ENCODE peak calls at places on chromosome X, in four cellular contexts. One of them, this sample, is unnamed.

GRCh38 chrX:2715066-2715600 is 24.0 kb downstream of the CD99 start:
- DNase-seq in NB4: no peak
- DNase-seq in testis: no peak
- DNase-seq in IMR-90: no peak
- DNase-seq in this sample: no peak

GRCh38 chrX:10725071-10725470 is 104.7 kb upstream of the MID1 start:
- DNase-seq in IMR-90: peak; percentile 4
- DNase-seq in NB4: peak; percentile 2
- DNase-seq in testis: no peak
- DNase-seq in this sample: no peak

GRCh38 chrX:48498374-48498809 is 10.4 kb upstream of the PORCN start:
- DNase-seq in testis: no peak
- DNase-seq in NB4: peak; percentile 65
- DNase-seq in IMR-90: peak; percentile 74
- DNase-seq in this sample: peak; percentile 2

GRCh38 chrX:13885591-13885990 is 68.7 kb upstream of the GPM6B start:
- DNase-seq in NB4: no peak
- DNase-seq in testis: no peak
- DNase-seq in IMR-90: no peak
- DNase-seq in this sample: no peak

GRCh38 chrX:7941390-7942042 is 14.3 kb upstream of the PNPLA4 start:
- DNase-seq in NB4: peak; percentile 18
- DNase-seq in testis: peak; percentile 16
- DNase-seq in IMR-90: peak; percentile 7
- DNase-seq in this sample: no peak

GRCh38 chrX:25600776-25601175 is 537.4 kb upstream of the MAGEB18 start:
- DNase-seq in testis: no peak
- DNase-seq in IMR-90: peak; percentile 6
- DNase-seq in NB4: no peak
- DNase-seq in this sample: no peak

GRCh38 chrX:141982296-141982695 is 78.6 kb downstream of the MAGEC1 start:
- DNase-seq in testis: no peak
- DNase-seq in NB4: no peak
- DNase-seq in IMR-90: no peak
- DNase-seq in this sample: no peak

GRCh38 chrX:106862972-106863688 is 40.0 kb downstream of the RIPPLY1 start:
- DNase-seq in IMR-90: peak; percentile 2
- DNase-seq in NB4: peak; percentile 17
- DNase-seq in testis: peak; percentile 12
- DNase-seq in this sample: peak; percentile 2

GRCh38 chrX:107324493-107325310 is 118.3 kb downstream of the DNAAF6 start:
- DNase-seq in NB4: peak; percentile 38
- DNase-seq in IMR-90: peak; percentile 4
- DNase-seq in testis: peak; percentile 50
- DNase-seq in this sample: peak; percentile 52

GRCh38 chrX:72110051-72110926 is 21.4 kb downstream of the RTL5 start:
- DNase-seq in testis: no peak
- DNase-seq in NB4: peak; percentile 92
- DNase-seq in IMR-90: no peak
- DNase-seq in this sample: no peak

GRCh38 chrX:137353404-137353803 is 212.5 kb upstream of the ZIC3 start:
- DNase-seq in NB4: no peak
- DNase-seq in testis: no peak
- DNase-seq in IMR-90: no peak
- DNase-seq in this sample: no peak

GRCh38 chrX:46645614-46646013 is 72.0 kb downstream of the CHST7 start:
- DNase-seq in testis: no peak
- DNase-seq in IMR-90: no peak
- DNase-seq in NB4: no peak
- DNase-seq in this sample: no peak

GRCh38 chrX:71439898-71440297 is 73.7 kb downstream of the TAF1 start:
- DNase-seq in IMR-90: no peak
- DNase-seq in NB4: no peak
- DNase-seq in testis: no peak
- DNase-seq in this sample: no peak

GRCh38 chrX:129958814-129959492 is 23.5 kb upstream of the BCORL1 start:
- DNase-seq in testis: no peak
- DNase-seq in NB4: no peak
- DNase-seq in IMR-90: peak; percentile 24
- DNase-seq in this sample: no peak

GRCh38 chrX:129965166-129965565 is 17.3 kb upstream of the BCORL1 start:
- DNase-seq in NB4: no peak
- DNase-seq in testis: no peak
- DNase-seq in IMR-90: no peak
- DNase-seq in this sample: no peak

GRCh38 chrX:129963729-129964128 is 18.7 kb upstream of the BCORL1 start:
- DNase-seq in NB4: no peak
- DNase-seq in testis: no peak
- DNase-seq in IMR-90: no peak
- DNase-seq in this sample: no peak

GRCh38 chrX:129959493-129959832 is 23.0 kb upstream of the BCORL1 start:
- DNase-seq in testis: no peak
- DNase-seq in NB4: no peak
- DNase-seq in IMR-90: peak; percentile 14
- DNase-seq in this sample: no peak

GRCh38 chrX:129961180-129962083 is 21.0 kb upstream of the BCORL1 start:
- DNase-seq in NB4: peak; percentile 95
- DNase-seq in testis: no peak
- DNase-seq in IMR-90: no peak
- DNase-seq in this sample: peak; percentile 69
- TF ChIP-seq POLR2A in NB4: peak; percentile 48
- TF ChIP-seq POLR2A in testis: no peak
- TF ChIP-seq POLR2A in IMR-90: no peak
- TF ChIP-seq POLR2A in this sample: peak; percentile 60

DNA sequence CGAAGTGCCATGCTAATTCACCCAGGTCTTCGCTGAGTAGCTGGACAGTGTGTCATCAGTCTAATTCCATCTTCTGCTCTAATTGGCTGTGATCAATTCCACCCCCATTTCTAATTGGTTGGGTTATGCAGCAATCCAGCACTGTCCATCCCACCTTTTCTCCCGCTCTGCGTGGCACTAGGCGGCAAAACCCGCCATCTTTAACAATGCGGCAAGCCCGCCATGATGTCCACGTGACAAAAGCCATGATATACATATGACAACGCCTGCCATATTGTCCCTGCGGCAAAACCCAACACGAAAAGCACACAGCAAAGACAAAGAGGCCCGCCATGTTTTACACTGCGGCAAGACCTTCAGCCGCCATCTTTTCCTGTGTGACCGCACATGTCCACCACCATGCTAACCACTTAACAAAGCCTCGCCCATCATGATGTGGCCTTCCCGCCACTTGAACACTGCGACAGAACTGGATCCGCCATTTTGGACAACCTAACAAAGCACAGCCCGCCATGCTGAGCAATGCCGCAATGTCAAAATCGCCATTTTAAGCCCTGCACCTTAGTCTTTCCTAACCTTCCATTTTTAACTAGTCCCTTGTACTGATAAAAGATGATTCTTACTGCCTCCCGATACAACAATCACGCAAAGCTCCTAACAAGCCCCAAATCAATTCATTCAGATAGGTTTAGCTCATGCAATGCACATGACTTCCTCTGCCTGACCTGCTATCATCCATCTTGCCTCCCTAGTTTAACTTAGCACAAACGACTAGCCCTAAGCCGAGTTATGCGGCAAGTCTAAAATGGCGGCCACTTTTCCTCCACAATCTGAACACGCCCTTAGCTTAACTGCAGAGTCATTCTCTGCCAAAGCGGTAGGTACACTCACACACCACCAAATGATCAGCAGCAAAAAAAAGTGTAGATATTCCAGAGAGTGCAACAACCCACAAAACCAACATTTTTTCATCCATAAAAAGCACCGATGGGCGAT is 288.3 kb downstream of the CHIC1 start:
- DNase-seq in testis: peak; percentile 62
- DNase-seq in NB4: no peak
- DNase-seq in IMR-90: peak; percentile 96
- DNase-seq in this sample: no peak
- TF ChIP-seq POLR2A in testis: no peak
- TF ChIP-seq POLR2A in NB4: no peak
- TF ChIP-seq POLR2A in IMR-90: no peak
- TF ChIP-seq POLR2A in this sample: no peak

GRCh38 chrX:138487866-138488265 is 223.7 kb downstream of the FGF13 start:
- DNase-seq in IMR-90: no peak
- DNase-seq in NB4: no peak
- DNase-seq in testis: no peak
- DNase-seq in this sample: no peak
- TF ChIP-seq POLR2A in IMR-90: no peak
- TF ChIP-seq POLR2A in NB4: no peak
- TF ChIP-seq POLR2A in testis: no peak
- TF ChIP-seq POLR2A in this sample: no peak

DNA sequence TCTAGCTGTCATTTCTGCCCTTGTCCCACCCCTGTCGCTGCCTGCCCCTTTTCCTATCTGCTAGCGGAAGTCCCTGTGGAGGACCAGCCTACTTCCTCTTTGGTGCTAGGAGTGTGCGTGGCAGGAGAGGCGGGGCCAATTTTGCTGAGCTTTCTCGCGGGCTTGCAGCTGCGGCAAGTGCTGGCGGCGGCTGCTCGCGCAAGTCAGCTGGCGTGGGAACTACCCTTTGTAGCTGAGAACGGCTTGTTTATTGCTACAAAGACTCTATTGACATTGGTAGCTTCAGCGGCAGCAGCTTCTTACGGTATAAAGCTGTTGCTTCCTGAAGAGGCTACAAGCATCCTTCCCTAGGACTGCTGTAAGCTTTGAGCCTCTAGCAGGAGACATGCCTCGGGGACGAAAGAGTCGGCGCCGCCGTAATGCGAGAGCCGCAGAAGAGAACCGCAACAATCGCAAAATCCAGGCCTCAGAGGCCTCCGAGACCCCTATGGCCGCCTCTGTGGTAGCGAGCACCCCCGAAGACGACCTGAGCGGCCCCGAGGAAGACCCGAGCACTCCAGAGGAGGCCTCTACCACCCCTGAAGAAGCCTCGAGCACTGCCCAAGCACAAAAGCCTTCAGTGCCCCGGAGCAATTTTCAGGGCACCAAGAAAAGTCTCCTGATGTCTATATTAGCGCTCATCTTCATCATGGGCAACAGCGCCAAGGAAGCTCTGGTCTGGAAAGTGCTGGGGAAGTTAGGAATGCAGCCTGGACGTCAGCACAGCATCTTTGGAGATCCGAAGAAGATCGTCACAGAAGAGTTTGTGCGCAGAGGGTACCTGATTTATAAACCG is at the start of gene MAGEH1:
- DNase-seq in NB4: peak; percentile 86
- DNase-seq in IMR-90: peak; percentile 79
- DNase-seq in testis: peak; percentile 92
- DNase-seq in this sample: peak; percentile 76
- TF ChIP-seq POLR2A in NB4: no peak
- TF ChIP-seq POLR2A in IMR-90: peak; percentile 65
- TF ChIP-seq POLR2A in testis: peak; percentile 47
- TF ChIP-seq POLR2A in this sample: peak; percentile 46

GRCh38 chrX:123859828-123860505 is at the start of gene XIAP:
- DNase-seq in NB4: peak; percentile 89
- DNase-seq in IMR-90: peak; percentile 84
- DNase-seq in testis: peak; percentile 77
- DNase-seq in this sample: peak; percentile 90
- TF ChIP-seq POLR2A in NB4: no peak
- TF ChIP-seq POLR2A in IMR-90: peak; percentile 86
- TF ChIP-seq POLR2A in testis: no peak
- TF ChIP-seq POLR2A in this sample: peak; percentile 74

GRCh38 chrX:44872817-44873414 is at the start of gene KDM6A:
- DNase-seq in NB4: peak; percentile 97
- DNase-seq in testis: peak; percentile 97
- DNase-seq in IMR-90: peak; percentile 96
- DNase-seq in this sample: peak; percentile 98
- TF ChIP-seq POLR2A in NB4: peak; percentile 44
- TF ChIP-seq POLR2A in testis: peak; percentile 16
- TF ChIP-seq POLR2A in IMR-90: peak; percentile 69
- TF ChIP-seq POLR2A in this sample: peak; percentile 54

This sample was measured in erythroblast.